ENCODE peak calls at places on chromosomes 1 and 21, in four cellular contexts. One of them, this sample, is unnamed.

GRCh38 chr1:70426154-70427131 is 15.4 kb downstream of the CTH start:
- DNase-seq in stomach: no peak
- DNase-seq in CD8-positive, alpha-beta T cell: no peak
- DNase-seq in neural progenitor cell: no peak
- DNase-seq in this sample: no peak

GRCh38 chr1:205369621-205370230 is 13.0 kb upstream of the KLHDC8A start:
- DNase-seq in CD8-positive, alpha-beta T cell: no peak
- DNase-seq in neural progenitor cell: no peak
- DNase-seq in stomach: peak
- DNase-seq in this sample: no peak

GRCh38 chr1:55249646-55250398 is 34.7 kb upstream of the USP24 start:
- DNase-seq in CD8-positive, alpha-beta T cell: no peak
- DNase-seq in stomach: no peak
- DNase-seq in neural progenitor cell: no peak
- DNase-seq in this sample: no peak

GRCh38 chr1:240619901-240620621 is 8.1 kb upstream of the GREM2 start:
- DNase-seq in CD8-positive, alpha-beta T cell: no peak
- DNase-seq in neural progenitor cell: peak
- DNase-seq in stomach: no peak
- DNase-seq in this sample: no peak

GRCh38 chr1:103129255-103129654 is 20.9 kb upstream of the COL11A1 start:
- DNase-seq in stomach: no peak
- DNase-seq in CD8-positive, alpha-beta T cell: no peak
- DNase-seq in neural progenitor cell: no peak
- DNase-seq in this sample: no peak

GRCh38 chr1:52533710-52534109 is 19.2 kb downstream of the TUT4 start:
- DNase-seq in CD8-positive, alpha-beta T cell: no peak
- DNase-seq in neural progenitor cell: no peak
- DNase-seq in stomach: no peak
- DNase-seq in this sample: no peak

GRCh38 chr1:3892748-3893147 is 7.3 kb downstream of the C1orf174 start:
- DNase-seq in CD8-positive, alpha-beta T cell: no peak
- DNase-seq in neural progenitor cell: no peak
- DNase-seq in stomach: peak
- DNase-seq in this sample: no peak

GRCh38 chr1:18253093-18253492 is 145.5 kb downstream of the IGSF21 start:
- DNase-seq in stomach: no peak
- DNase-seq in CD8-positive, alpha-beta T cell: no peak
- DNase-seq in neural progenitor cell: no peak
- DNase-seq in this sample: no peak

GRCh38 chr1:203351037-203351625 is at the start of gene FMOD:
- DNase-seq in stomach: peak
- DNase-seq in neural progenitor cell: peak
- DNase-seq in CD8-positive, alpha-beta T cell: no peak
- DNase-seq in this sample: no peak

GRCh38 chr1:41221995-41222991 is 19.8 kb downstream of the SCMH1 start:
- DNase-seq in stomach: no peak
- DNase-seq in neural progenitor cell: no peak
- DNase-seq in CD8-positive, alpha-beta T cell: no peak
- DNase-seq in this sample: no peak

GRCh38 chr1:111720274-111720976 is 18.8 kb downstream of the INKA2 start:
- DNase-seq in CD8-positive, alpha-beta T cell: no peak
- DNase-seq in stomach: no peak
- DNase-seq in neural progenitor cell: no peak
- DNase-seq in this sample: peak

GRCh38 chr1:107748529-107748928 is 216.5 kb downstream of the VAV3 start:
- DNase-seq in neural progenitor cell: peak
- DNase-seq in CD8-positive, alpha-beta T cell: no peak
- DNase-seq in stomach: no peak
- DNase-seq in this sample: no peak

GRCh38 chr1:215731699-215732098 is 164.6 kb downstream of the KCTD3 start:
- DNase-seq in stomach: no peak
- DNase-seq in CD8-positive, alpha-beta T cell: no peak
- DNase-seq in neural progenitor cell: no peak
- DNase-seq in this sample: no peak

GRCh38 chr21:45388611-45389296 is 16.2 kb upstream of the COL18A1 start:
- DNase-seq in neural progenitor cell: no peak
- DNase-seq in stomach: no peak
- DNase-seq in CD8-positive, alpha-beta T cell: no peak
- DNase-seq in this sample: no peak

GRCh38 chr21:22278366-22278765 is 1280.2 kb downstream of the NCAM2 start:
- DNase-seq in neural progenitor cell: no peak
- DNase-seq in CD8-positive, alpha-beta T cell: no peak
- DNase-seq in stomach: no peak
- DNase-seq in this sample: no peak

GRCh38 chr1:16260814-16261213 is 23.8 kb upstream of the CPLANE2 start:
- DNase-seq in CD8-positive, alpha-beta T cell: no peak
- DNase-seq in neural progenitor cell: no peak
- DNase-seq in stomach: no peak
- DNase-seq in this sample: no peak

GRCh38 chr1:96472471-96472870 is 249.1 kb upstream of the PTBP2 start:
- DNase-seq in CD8-positive, alpha-beta T cell: no peak
- DNase-seq in stomach: no peak
- DNase-seq in neural progenitor cell: no peak
- DNase-seq in this sample: no peak

DNA sequence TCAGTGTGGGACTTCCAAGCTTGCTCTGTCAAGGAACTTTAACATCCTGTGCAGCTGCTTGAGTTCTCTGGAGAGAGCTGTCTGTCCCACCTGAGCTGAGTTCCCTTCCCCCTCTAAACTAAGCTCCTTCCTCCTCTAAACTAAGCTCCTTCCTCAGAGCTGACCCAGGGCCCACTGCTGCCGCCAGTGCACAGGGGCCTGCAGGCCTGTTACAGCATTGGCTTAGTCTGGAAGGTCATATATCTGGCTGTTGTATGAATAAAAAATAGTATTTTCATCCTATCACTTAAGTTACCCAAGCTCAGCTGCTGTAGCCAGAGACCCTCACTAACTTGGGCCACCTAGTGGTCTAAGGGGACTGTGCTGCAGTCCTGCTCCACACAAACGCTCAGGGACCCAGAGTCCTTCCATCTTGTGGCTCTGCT is 71.1 kb upstream of the GCLM start:
- DNase-seq in stomach: no peak
- DNase-seq in neural progenitor cell: peak
- DNase-seq in CD8-positive, alpha-beta T cell: no peak
- DNase-seq in this sample: no peak
- TF ChIP-seq CTCF in stomach: no peak
- TF ChIP-seq CTCF in neural progenitor cell: peak
- TF ChIP-seq CTCF in CD8-positive, alpha-beta T cell: no peak
- TF ChIP-seq CTCF in this sample: peak

DNA sequence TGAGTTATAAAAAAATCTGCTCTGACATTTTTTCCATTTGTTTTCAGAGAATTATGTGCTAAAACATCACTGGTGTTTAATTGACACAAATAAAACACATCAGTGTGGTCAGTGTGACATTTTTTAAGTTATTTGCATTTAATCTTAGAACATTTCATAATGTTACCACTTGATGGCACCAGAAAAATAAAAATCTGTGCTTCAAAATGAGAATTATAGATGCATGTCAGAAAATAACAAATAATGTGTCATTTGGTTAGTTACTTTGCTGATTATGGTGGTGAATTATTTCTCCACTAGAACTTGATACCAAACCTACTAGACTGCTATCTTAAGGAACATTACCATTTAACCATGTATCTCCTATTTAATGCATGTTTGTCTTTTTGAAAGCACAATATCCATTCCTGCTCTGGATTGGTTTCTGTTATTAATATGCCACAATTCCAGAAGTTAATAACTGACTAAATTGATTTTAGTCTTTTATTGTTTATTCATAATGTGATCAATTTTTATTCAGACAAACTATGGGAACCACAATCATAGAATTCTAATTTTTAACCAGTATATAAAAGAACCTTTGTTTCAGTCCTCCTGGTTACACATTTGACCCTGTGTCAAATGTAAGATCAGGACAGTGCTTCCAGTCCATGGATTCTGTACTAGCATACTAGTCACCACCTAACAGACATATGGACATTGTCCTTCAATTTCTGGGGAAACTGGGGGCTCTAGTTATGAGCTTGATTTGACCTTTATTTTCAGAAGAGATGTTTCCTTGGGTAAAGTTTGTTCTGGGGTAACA is 81.0 kb downstream of the RPS6KC1 start:
- DNase-seq in neural progenitor cell: no peak
- DNase-seq in stomach: no peak
- DNase-seq in CD8-positive, alpha-beta T cell: no peak
- DNase-seq in this sample: no peak
- TF ChIP-seq CTCF in neural progenitor cell: no peak
- TF ChIP-seq CTCF in stomach: no peak
- TF ChIP-seq CTCF in CD8-positive, alpha-beta T cell: no peak
- TF ChIP-seq CTCF in this sample: peak

GRCh38 chr1:34163792-34164509 is 1.1 kb downstream of the CSMD2 start:
- DNase-seq in stomach: no peak
- DNase-seq in neural progenitor cell: peak
- DNase-seq in CD8-positive, alpha-beta T cell: no peak
- DNase-seq in this sample: no peak

GRCh38 chr1:34166191-34167090 is 1.4 kb upstream of the CSMD2 start:
- DNase-seq in neural progenitor cell: peak
- DNase-seq in CD8-positive, alpha-beta T cell: no peak
- DNase-seq in stomach: no peak
- DNase-seq in this sample: no peak

GRCh38 chr1:34165422-34165921 is 442 bp upstream of the CSMD2 start:
- DNase-seq in neural progenitor cell: peak
- DNase-seq in CD8-positive, alpha-beta T cell: no peak
- DNase-seq in stomach: no peak
- DNase-seq in this sample: no peak

GRCh38 chr1:34164510-34165381 is at the start of gene CSMD2:
- DNase-seq in CD8-positive, alpha-beta T cell: no peak
- DNase-seq in stomach: no peak
- DNase-seq in neural progenitor cell: peak
- DNase-seq in this sample: no peak

GRCh38 chr1:34162852-34163766 is 1.9 kb downstream of the CSMD2 start:
- DNase-seq in CD8-positive, alpha-beta T cell: no peak
- DNase-seq in neural progenitor cell: peak
- DNase-seq in stomach: peak
- DNase-seq in this sample: no peak
- TF ChIP-seq CTCF in CD8-positive, alpha-beta T cell: no peak
- TF ChIP-seq CTCF in neural progenitor cell: peak
- TF ChIP-seq CTCF in stomach: peak
- TF ChIP-seq CTCF in this sample: peak

GRCh38 chr1:166882893-166883292 is 6.8 kb upstream of the TADA1 start:
- DNase-seq in stomach: no peak
- DNase-seq in CD8-positive, alpha-beta T cell: no peak
- DNase-seq in neural progenitor cell: no peak
- DNase-seq in this sample: no peak

GRCh38 chr1:166884971-166885370 is 8.9 kb upstream of the TADA1 start:
- DNase-seq in stomach: no peak
- DNase-seq in CD8-positive, alpha-beta T cell: no peak
- DNase-seq in neural progenitor cell: no peak
- DNase-seq in this sample: no peak

GRCh38 chr1:166888710-166889109 is 12.6 kb upstream of the TADA1 start:
- DNase-seq in neural progenitor cell: peak
- DNase-seq in stomach: no peak
- DNase-seq in CD8-positive, alpha-beta T cell: no peak
- DNase-seq in this sample: no peak

DNA sequence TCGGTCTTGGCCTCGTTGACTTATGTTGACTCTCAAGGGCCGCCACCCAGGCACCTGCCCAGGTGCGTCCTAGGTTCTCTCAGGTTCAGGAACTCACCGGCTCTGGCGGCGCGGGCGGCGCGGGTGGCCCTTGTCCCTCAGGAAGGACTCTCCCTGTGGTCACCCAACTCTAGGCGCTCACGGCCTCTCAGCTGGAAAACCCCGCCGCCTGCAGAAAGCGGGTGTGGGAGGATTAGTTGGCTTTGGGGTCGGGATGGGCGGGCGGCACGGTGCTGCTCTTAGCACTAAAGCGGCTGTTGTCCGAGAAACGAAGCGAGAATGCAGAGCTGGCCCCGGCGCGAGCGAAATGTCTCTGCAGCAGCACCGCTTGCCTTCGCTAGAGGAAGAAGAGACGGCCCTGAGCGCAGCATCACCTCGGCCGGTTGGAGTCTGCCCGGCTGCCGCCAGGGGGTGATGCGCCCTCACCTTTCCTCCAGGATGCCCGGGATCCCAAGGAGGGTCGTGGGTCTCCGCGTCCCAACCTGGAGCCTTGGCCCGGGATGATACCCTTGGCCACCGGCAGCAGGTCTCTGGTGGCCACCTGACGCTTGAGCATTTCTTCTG is 8.1 kb upstream of the TADA1 start:
- DNase-seq in stomach: peak
- DNase-seq in neural progenitor cell: peak
- DNase-seq in CD8-positive, alpha-beta T cell: no peak
- DNase-seq in this sample: no peak
- TF ChIP-seq CTCF in stomach: peak
- TF ChIP-seq CTCF in neural progenitor cell: peak
- TF ChIP-seq CTCF in CD8-positive, alpha-beta T cell: peak
- TF ChIP-seq CTCF in this sample: peak

This sample was measured in osteocyte.